ENCODE peak calls at places on chromosomes 2 and 18, in five cellular contexts. One of them, this sample, is unnamed.

GRCh38 chr2:134131681-134132486 is 122.0 kb upstream of the MGAT5 start:
- DNase-seq in osteoblast: peak
- DNase-seq in RWPE2: peak
- DNase-seq in effector memory CD4-positive, alpha-beta T cell: no peak
- DNase-seq in adrenal gland: no peak
- DNase-seq in this sample: no peak

GRCh38 chr2:196170202-196170680 is 1.1 kb downstream of the STK17B start:
- DNase-seq in effector memory CD4-positive, alpha-beta T cell: no peak
- DNase-seq in adrenal gland: peak
- DNase-seq in RWPE2: no peak
- DNase-seq in osteoblast: no peak
- DNase-seq in this sample: peak

GRCh38 chr2:28325173-28325566 is 67.5 kb upstream of the FOSL2 start:
- DNase-seq in RWPE2: no peak
- DNase-seq in effector memory CD4-positive, alpha-beta T cell: no peak
- DNase-seq in adrenal gland: no peak
- DNase-seq in osteoblast: no peak
- DNase-seq in this sample: no peak

GRCh38 chr2:163345795-163346573 is 389.8 kb downstream of the FIGN start:
- DNase-seq in RWPE2: no peak
- DNase-seq in effector memory CD4-positive, alpha-beta T cell: no peak
- DNase-seq in osteoblast: peak
- DNase-seq in adrenal gland: no peak
- DNase-seq in this sample: no peak

GRCh38 chr18:56659111-56659510 is 8.0 kb downstream of the WDR7 start:
- DNase-seq in adrenal gland: no peak
- DNase-seq in effector memory CD4-positive, alpha-beta T cell: no peak
- DNase-seq in RWPE2: no peak
- DNase-seq in osteoblast: no peak
- DNase-seq in this sample: no peak

GRCh38 chr18:71324356-71324755 is 1035.5 kb downstream of the SOCS6 start:
- DNase-seq in RWPE2: no peak
- DNase-seq in osteoblast: no peak
- DNase-seq in adrenal gland: no peak
- DNase-seq in effector memory CD4-positive, alpha-beta T cell: no peak
- DNase-seq in this sample: no peak

GRCh38 chr2:27191107-27191829 is 20.6 kb upstream of the ATRAID start:
- DNase-seq in osteoblast: peak
- DNase-seq in adrenal gland: peak
- DNase-seq in effector memory CD4-positive, alpha-beta T cell: no peak
- DNase-seq in RWPE2: no peak
- DNase-seq in this sample: peak

GRCh38 chr18:595571-595970 is 1.2 kb upstream of the CLUL1 start:
- DNase-seq in effector memory CD4-positive, alpha-beta T cell: no peak
- DNase-seq in osteoblast: no peak
- DNase-seq in adrenal gland: no peak
- DNase-seq in RWPE2: no peak
- DNase-seq in this sample: no peak

GRCh38 chr2:195022514-195022842 is 634.5 kb upstream of the SLC39A10 start:
- DNase-seq in effector memory CD4-positive, alpha-beta T cell: no peak
- DNase-seq in RWPE2: no peak
- DNase-seq in adrenal gland: no peak
- DNase-seq in osteoblast: no peak
- DNase-seq in this sample: no peak

GRCh38 chr2:136136921-136137320 is 19.0 kb upstream of the CXCR4 start:
- DNase-seq in RWPE2: no peak
- DNase-seq in effector memory CD4-positive, alpha-beta T cell: peak
- DNase-seq in osteoblast: no peak
- DNase-seq in adrenal gland: no peak
- DNase-seq in this sample: no peak

GRCh38 chr2:207416936-207417718 is 112.6 kb upstream of the CREB1 start:
- DNase-seq in effector memory CD4-positive, alpha-beta T cell: no peak
- DNase-seq in adrenal gland: no peak
- DNase-seq in RWPE2: no peak
- DNase-seq in osteoblast: no peak
- DNase-seq in this sample: no peak

GRCh38 chr2:143954208-143954607 is 565.7 kb downstream of the ZEB2 start:
- DNase-seq in osteoblast: no peak
- DNase-seq in effector memory CD4-positive, alpha-beta T cell: no peak
- DNase-seq in adrenal gland: no peak
- DNase-seq in RWPE2: no peak
- DNase-seq in this sample: no peak

GRCh38 chr18:42072407-42072806 is 117.4 kb downstream of the PIK3C3 start:
- DNase-seq in osteoblast: no peak
- DNase-seq in adrenal gland: no peak
- DNase-seq in RWPE2: no peak
- DNase-seq in effector memory CD4-positive, alpha-beta T cell: no peak
- DNase-seq in this sample: no peak

GRCh38 chr18:55886886-55887285 is 298.9 kb upstream of the TCF4 start:
- DNase-seq in adrenal gland: no peak
- DNase-seq in osteoblast: peak
- DNase-seq in effector memory CD4-positive, alpha-beta T cell: no peak
- DNase-seq in RWPE2: no peak
- DNase-seq in this sample: no peak

GRCh38 chr18:28127228-28127627 is 49.7 kb downstream of the CDH2 start:
- DNase-seq in effector memory CD4-positive, alpha-beta T cell: no peak
- DNase-seq in osteoblast: no peak
- DNase-seq in adrenal gland: no peak
- DNase-seq in RWPE2: no peak
- DNase-seq in this sample: peak

GRCh38 chr2:120338015-120338414 is 7.9 kb upstream of the INHBB start:
- DNase-seq in RWPE2: no peak
- DNase-seq in effector memory CD4-positive, alpha-beta T cell: no peak
- DNase-seq in osteoblast: no peak
- DNase-seq in adrenal gland: no peak
- DNase-seq in this sample: no peak

GRCh38 chr2:238141541-238142318 is 3.3 kb downstream of the KLHL30 start:
- DNase-seq in effector memory CD4-positive, alpha-beta T cell: no peak
- DNase-seq in osteoblast: peak
- DNase-seq in adrenal gland: no peak
- DNase-seq in RWPE2: peak
- DNase-seq in this sample: no peak

GRCh38 chr2:204282525-204282924 is 262.8 kb upstream of the PARD3B start:
- DNase-seq in adrenal gland: no peak
- DNase-seq in osteoblast: no peak
- DNase-seq in effector memory CD4-positive, alpha-beta T cell: no peak
- DNase-seq in RWPE2: no peak
- DNase-seq in this sample: no peak

GRCh38 chr2:27735263-27735904 is 36.1 kb upstream of the MRPL33 start:
- DNase-seq in effector memory CD4-positive, alpha-beta T cell: peak
- DNase-seq in osteoblast: peak
- DNase-seq in adrenal gland: peak
- DNase-seq in RWPE2: no peak
- DNase-seq in this sample: peak

GRCh38 chr2:231933916-231934401 is 7.8 kb upstream of the NPPC start:
- DNase-seq in osteoblast: peak
- DNase-seq in RWPE2: no peak
- DNase-seq in effector memory CD4-positive, alpha-beta T cell: no peak
- DNase-seq in adrenal gland: no peak
- DNase-seq in this sample: peak

GRCh38 chr2:69272803-69273471 is 114.1 kb downstream of the GFPT1 start:
- DNase-seq in RWPE2: no peak
- DNase-seq in osteoblast: no peak
- DNase-seq in effector memory CD4-positive, alpha-beta T cell: no peak
- DNase-seq in adrenal gland: no peak
- DNase-seq in this sample: no peak

GRCh38 chr2:52881606-52882005 is 886.0 kb upstream of the CHAC2 start:
- DNase-seq in adrenal gland: no peak
- DNase-seq in osteoblast: no peak
- DNase-seq in RWPE2: no peak
- DNase-seq in effector memory CD4-positive, alpha-beta T cell: no peak
- DNase-seq in this sample: no peak

GRCh38 chr2:31318360-31319336 is 84.7 kb downstream of the EHD3 start:
- DNase-seq in osteoblast: no peak
- DNase-seq in RWPE2: no peak
- DNase-seq in effector memory CD4-positive, alpha-beta T cell: peak
- DNase-seq in adrenal gland: no peak
- DNase-seq in this sample: no peak

GRCh38 chr2:232537079-232537478 is 2.4 kb upstream of the CHRNG start:
- DNase-seq in osteoblast: peak
- DNase-seq in effector memory CD4-positive, alpha-beta T cell: no peak
- DNase-seq in RWPE2: no peak
- DNase-seq in adrenal gland: no peak
- DNase-seq in this sample: no peak

GRCh38 chr2:121242976-121243375 is 42.0 kb downstream of the TFCP2L1 start:
- DNase-seq in RWPE2: peak
- DNase-seq in effector memory CD4-positive, alpha-beta T cell: no peak
- DNase-seq in adrenal gland: no peak
- DNase-seq in osteoblast: no peak
- DNase-seq in this sample: no peak

GRCh38 chr2:8152392-8153257 is 529.2 kb upstream of the ID2 start:
- DNase-seq in adrenal gland: no peak
- DNase-seq in effector memory CD4-positive, alpha-beta T cell: no peak
- DNase-seq in osteoblast: no peak
- DNase-seq in RWPE2: no peak
- DNase-seq in this sample: no peak

GRCh38 chr18:46518438-46518837 is 138.6 kb downstream of the LOXHD1 start:
- DNase-seq in adrenal gland: no peak
- DNase-seq in osteoblast: no peak
- DNase-seq in effector memory CD4-positive, alpha-beta T cell: no peak
- DNase-seq in RWPE2: no peak
- DNase-seq in this sample: peak

GRCh38 chr2:48278590-48278989 is 251.4 kb upstream of the STON1 start:
- DNase-seq in osteoblast: no peak
- DNase-seq in RWPE2: no peak
- DNase-seq in effector memory CD4-positive, alpha-beta T cell: no peak
- DNase-seq in adrenal gland: no peak
- DNase-seq in this sample: no peak

GRCh38 chr2:118576109-118576855 is 271.2 kb downstream of the EN1 start:
- DNase-seq in RWPE2: no peak
- DNase-seq in effector memory CD4-positive, alpha-beta T cell: no peak
- DNase-seq in adrenal gland: no peak
- DNase-seq in osteoblast: no peak
- DNase-seq in this sample: no peak

GRCh38 chr18:48074929-48075706 is 144.7 kb upstream of the SMAD2 start:
- DNase-seq in adrenal gland: peak
- DNase-seq in RWPE2: no peak
- DNase-seq in effector memory CD4-positive, alpha-beta T cell: no peak
- DNase-seq in osteoblast: no peak
- DNase-seq in this sample: no peak

GRCh38 chr18:48075707-48076093 is 145.2 kb upstream of the SMAD2 start:
- DNase-seq in RWPE2: no peak
- DNase-seq in adrenal gland: no peak
- DNase-seq in osteoblast: peak
- DNase-seq in effector memory CD4-positive, alpha-beta T cell: no peak
- DNase-seq in this sample: no peak

GRCh38 chr18:48076461-48076860 is 146.0 kb upstream of the SMAD2 start:
- DNase-seq in RWPE2: no peak
- DNase-seq in osteoblast: no peak
- DNase-seq in adrenal gland: no peak
- DNase-seq in effector memory CD4-positive, alpha-beta T cell: no peak
- DNase-seq in this sample: no peak

GRCh38 chr18:48072428-48073204 is 142.2 kb upstream of the SMAD2 start:
- DNase-seq in osteoblast: no peak
- DNase-seq in effector memory CD4-positive, alpha-beta T cell: no peak
- DNase-seq in RWPE2: no peak
- DNase-seq in adrenal gland: peak
- DNase-seq in this sample: no peak

GRCh38 chr18:48073231-48073930 is 142.9 kb upstream of the SMAD2 start:
- DNase-seq in osteoblast: peak
- DNase-seq in effector memory CD4-positive, alpha-beta T cell: no peak
- DNase-seq in adrenal gland: peak
- DNase-seq in RWPE2: no peak
- DNase-seq in this sample: no peak
- H3K27ac ChIP-seq in osteoblast: no peak
- H3K27ac ChIP-seq in effector memory CD4-positive, alpha-beta T cell: no peak
- H3K27ac ChIP-seq in adrenal gland: peak
- H3K27ac ChIP-seq in RWPE2: no peak
- H3K27ac ChIP-seq in this sample: no peak

GRCh38 chr2:241148239-241148638 is 1.0 kb downstream of the PASK start:
- DNase-seq in adrenal gland: no peak
- DNase-seq in effector memory CD4-positive, alpha-beta T cell: no peak
- DNase-seq in osteoblast: no peak
- DNase-seq in RWPE2: no peak
- DNase-seq in this sample: no peak
- H3K4me3 ChIP-seq in adrenal gland: no peak
- H3K4me3 ChIP-seq in effector memory CD4-positive, alpha-beta T cell: peak
- H3K4me3 ChIP-seq in osteoblast: peak
- H3K4me3 ChIP-seq in RWPE2: peak
- H3K4me3 ChIP-seq in this sample: peak

GRCh38 chr18:54173250-54173649 is 51.2 kb downstream of the MBD2 start:
- DNase-seq in RWPE2: no peak
- DNase-seq in osteoblast: no peak
- DNase-seq in adrenal gland: no peak
- DNase-seq in effector memory CD4-positive, alpha-beta T cell: no peak
- DNase-seq in this sample: no peak
- H3K27ac ChIP-seq in RWPE2: no peak
- H3K27ac ChIP-seq in osteoblast: no peak
- H3K27ac ChIP-seq in adrenal gland: no peak
- H3K27ac ChIP-seq in effector memory CD4-positive, alpha-beta T cell: no peak
- H3K27ac ChIP-seq in this sample: no peak

DNA sequence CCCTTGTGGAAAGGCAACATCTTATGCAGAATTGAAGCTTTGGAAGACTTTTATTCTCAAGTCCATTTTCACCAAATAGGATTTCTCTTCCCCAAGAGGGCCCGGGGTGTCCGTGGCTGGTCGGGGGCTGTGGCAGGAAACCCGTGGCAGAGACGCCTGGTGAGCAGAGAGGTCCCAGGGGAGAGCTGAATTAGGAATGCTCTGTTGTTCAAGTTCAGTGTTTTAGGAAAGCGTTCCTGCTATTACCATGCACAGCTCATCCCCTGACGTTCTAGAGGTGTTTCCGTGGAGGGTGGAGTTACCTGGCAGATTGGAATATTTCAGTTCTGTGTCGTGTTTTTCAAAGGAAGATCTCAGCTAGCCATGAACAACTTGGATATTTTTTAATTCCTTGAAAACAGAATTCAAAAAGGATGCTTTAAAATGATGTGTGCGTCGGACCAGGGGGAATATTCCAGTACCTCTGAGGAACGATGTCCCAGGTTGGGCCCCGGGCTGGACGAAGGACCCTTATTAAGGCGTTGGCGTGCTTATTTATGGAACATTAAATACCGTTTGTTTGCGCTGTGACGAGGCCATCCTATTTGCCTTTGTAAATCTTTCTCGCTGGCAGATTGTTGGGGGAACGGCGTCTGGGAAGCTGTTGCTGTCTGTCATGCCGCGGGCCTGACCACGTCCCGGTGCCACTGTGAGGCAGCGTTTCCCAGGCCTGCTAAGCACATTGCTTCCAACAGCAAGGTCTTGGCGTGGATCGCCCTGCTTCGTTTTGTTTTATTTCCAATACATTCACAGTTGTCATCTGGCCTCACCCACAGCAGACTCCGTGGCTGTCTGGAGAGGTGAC is 8.2 kb downstream of the NFATC1 start:
- DNase-seq in adrenal gland: no peak
- DNase-seq in RWPE2: no peak
- DNase-seq in osteoblast: peak
- DNase-seq in effector memory CD4-positive, alpha-beta T cell: no peak
- DNase-seq in this sample: no peak
- H3K4me3 ChIP-seq in adrenal gland: no peak
- H3K4me3 ChIP-seq in RWPE2: no peak
- H3K4me3 ChIP-seq in osteoblast: peak
- H3K4me3 ChIP-seq in effector memory CD4-positive, alpha-beta T cell: peak
- H3K4me3 ChIP-seq in this sample: no peak